ENCODE peak calls at places on chromosomes 16 and 17, in ten cellular contexts. E, X, P, H, R, M, S, L, F and Y are unnamed samples.

GRCh38 chr17:49514374-49514738 is 19.3 kb downstream of the NGFR start:
- DNase-seq in S (no peak), L (peak), E (no peak), X (no peak), R (no peak), M (peak), H (no peak), F (no peak), P (no peak), Y (no peak)

GRCh38 chr16:57513371-57514102 is 22.8 kb downstream of the CCDC102A start:
- DNase-seq in S (no peak), R (no peak), M (peak), P (no peak), F (peak), L (peak), X (no peak), H (peak), E (no peak), Y (no peak)

GRCh38 chr17:67223924-67224323 is 21.1 kb downstream of the HELZ start:
- DNase-seq in P (no peak), M (no peak), F (no peak), L (peak), E (no peak), R (no peak), S (no peak), X (no peak), H (peak), Y (no peak)

GRCh38 chr17:37608369-37609169 is 649 bp downstream of the SYNRG start:
- DNase-seq in M (peak), P (peak), S (peak), R (peak), L (peak), E (no peak), X (peak), F (no peak), H (peak), Y (no peak)

GRCh38 chr16:27111486-27111885 is 44.8 kb downstream of the C16orf82 start:
- DNase-seq in R (no peak), E (no peak), S (no peak), P (no peak), F (no peak), L (no peak), H (no peak), M (no peak), X (no peak), Y (no peak)

GRCh38 chr17:12665263-12666210 is at the start of gene MYOCD:
- DNase-seq in M (peak), X (no peak), E (no peak), S (no peak), L (peak), F (no peak), R (peak), H (no peak), P (peak), Y (no peak)

GRCh38 chr16:56675685-56676210 is 6.1 kb downstream of the MT1H start:
- DNase-seq in H (no peak), X (no peak), L (no peak), P (no peak), R (no peak), S (no peak), E (peak), M (no peak), F (no peak), Y (no peak)

GRCh38 chr16:82782715-82783251 is 156.0 kb downstream of the CDH13 start:
- DNase-seq in X (no peak), S (no peak), M (no peak), F (no peak), P (no peak), R (no peak), H (no peak), L (no peak), E (no peak), Y (no peak)

GRCh38 chr17:32259596-32259995 is 6.0 kb upstream of the RHBDL3 start:
- DNase-seq in X (no peak), P (no peak), R (peak), M (no peak), H (no peak), E (no peak), S (no peak), F (no peak), L (no peak), Y (no peak)

GRCh38 chr16:89365044-89365467 is 125.3 kb downstream of the ANKRD11 start:
- DNase-seq in L (peak), E (no peak), F (no peak), M (no peak), H (no peak), X (peak), S (no peak), R (peak), P (no peak), Y (no peak)

GRCh38 chr17:74393323-74393942 is 26.1 kb downstream of the GPR142 start:
- DNase-seq in L (no peak), S (no peak), R (no peak), H (no peak), X (no peak), E (no peak), F (no peak), P (no peak), M (no peak), Y (no peak)

GRCh38 chr16:72853575-72853974 is 194.4 kb downstream of the ZFHX3 start:
- DNase-seq in F (no peak), P (no peak), S (no peak), M (no peak), R (no peak), X (no peak), E (no peak), H (no peak), L (no peak), Y (no peak)

GRCh38 chr17:61411944-61412859 is 12.6 kb downstream of the TBX2 start:
- DNase-seq in M (peak), P (no peak), L (peak), F (no peak), H (peak), E (peak), R (peak), X (peak), S (no peak), Y (peak)

DNA sequence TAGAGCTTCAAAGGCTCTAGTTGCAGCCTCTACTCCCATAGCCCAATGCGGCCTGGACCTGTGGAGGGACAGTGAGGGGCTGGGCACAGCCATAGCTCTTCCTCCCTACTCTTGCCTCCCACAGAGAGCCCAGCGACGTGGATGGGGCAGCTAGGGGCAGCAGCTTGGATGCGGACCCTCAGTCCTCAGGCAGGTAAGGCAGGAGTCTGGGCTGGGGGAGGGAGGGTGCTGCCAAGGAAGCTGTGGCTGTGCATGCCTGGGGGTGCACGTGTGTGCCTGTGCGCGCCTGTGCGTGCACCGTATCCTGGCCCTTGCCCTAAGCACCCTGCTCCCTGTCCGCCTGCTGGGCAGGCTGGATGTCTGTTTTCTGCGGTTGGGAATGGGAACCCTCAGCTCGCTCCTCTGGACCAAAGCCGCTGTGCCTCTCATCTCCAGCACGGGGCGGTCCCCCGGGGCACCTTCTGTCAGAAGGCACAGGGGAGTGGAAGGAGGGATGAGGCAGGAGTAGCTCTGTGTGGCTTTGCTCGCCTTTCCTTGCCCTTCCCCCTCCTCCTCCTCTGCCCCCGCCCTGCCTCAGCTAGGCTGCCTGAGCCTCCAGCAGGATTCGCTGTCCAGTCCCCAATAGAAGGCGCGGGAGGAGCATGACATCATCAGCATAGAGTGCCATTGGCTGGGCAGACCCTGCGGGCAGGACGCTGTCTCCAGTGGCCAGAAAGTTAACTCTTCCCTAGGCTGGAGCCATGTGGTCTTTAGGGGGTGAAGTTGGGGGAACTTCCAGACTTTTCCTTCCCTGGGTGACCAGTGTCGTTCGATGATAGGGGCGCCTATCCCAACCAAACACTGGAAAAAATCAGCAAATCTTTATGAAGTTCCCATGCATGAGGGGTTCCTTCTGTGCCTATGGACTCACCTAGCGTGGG is 797 bp downstream of the PRCD start:
- DNase-seq in X (peak), P (peak), H (peak), L (peak), M (peak), F (peak), R (peak), E (no peak), S (peak), Y (peak)
- TF ChIP-seq CTCF in X (no peak), P (peak), H (no peak), L (peak), M (peak), F (no peak), R (peak), E (no peak), S (no peak), Y (no peak)

GRCh38 chr17:2368383-2368782 is 31.1 kb downstream of the SGSM2 start:
- DNase-seq in H (no peak), X (no peak), E (no peak), P (no peak), M (no peak), S (no peak), L (peak), F (no peak), R (no peak), Y (no peak)

GRCh38 chr17:2364132-2365116 is 27.1 kb downstream of the SGSM2 start:
- DNase-seq in X (no peak), H (no peak), L (no peak), F (no peak), S (no peak), E (no peak), R (no peak), P (no peak), M (no peak), Y (no peak)

GRCh38 chr17:2365132-2365531 is 27.8 kb downstream of the SGSM2 start:
- DNase-seq in F (no peak), E (no peak), R (no peak), L (no peak), H (no peak), X (no peak), S (no peak), P (no peak), M (no peak), Y (no peak)

GRCh38 chr17:2369039-2369438 is 31.7 kb downstream of the SGSM2 start:
- DNase-seq in M (no peak), E (no peak), S (no peak), H (no peak), F (no peak), P (no peak), L (no peak), X (no peak), R (no peak), Y (no peak)

DNA sequence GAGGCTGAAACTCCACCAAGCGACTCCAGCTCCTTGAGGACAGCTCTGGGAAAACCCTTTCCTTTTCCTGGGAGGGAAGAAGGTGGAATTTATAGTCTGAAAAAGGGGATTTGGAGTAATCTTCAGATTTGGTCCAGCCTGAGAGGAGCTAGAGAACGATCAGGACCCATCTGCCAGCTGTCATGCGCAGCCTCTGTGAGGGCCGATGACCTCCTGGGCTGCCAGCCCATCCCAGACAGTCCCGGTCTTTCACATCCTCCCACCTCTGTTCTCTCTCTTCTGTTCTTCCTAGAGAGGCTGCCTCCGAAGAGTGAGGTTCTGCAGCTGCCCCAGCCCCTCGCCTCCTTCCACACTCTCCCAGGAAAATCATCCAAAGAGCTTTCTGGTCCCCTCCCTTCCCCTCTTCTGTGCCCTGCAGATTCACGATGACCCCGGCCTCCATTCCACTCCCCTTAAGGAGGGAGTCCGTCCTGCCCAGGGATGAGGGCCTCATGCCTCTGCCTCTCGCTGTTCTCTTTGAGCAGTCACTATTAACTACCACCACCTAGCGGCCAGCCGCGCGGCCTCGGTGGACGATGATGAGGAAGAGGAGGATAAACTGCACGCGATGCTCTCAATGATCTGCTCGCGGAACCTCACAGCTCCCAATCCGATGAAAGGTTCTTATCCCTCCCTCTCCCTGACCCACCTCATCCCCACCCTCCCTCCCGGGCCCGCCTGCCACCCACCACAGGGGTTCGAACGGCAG is 29.6 kb downstream of the SGSM2 start:
- DNase-seq in F (no peak), L (no peak), X (no peak), S (no peak), E (no peak), M (no peak), H (no peak), R (no peak), P (no peak), Y (no peak)
- TF ChIP-seq CTCF in F (peak), L (no peak), X (no peak), S (peak), E (no peak), M (peak), H (no peak), R (peak), P (no peak), Y (no peak)

GRCh38 chr17:48037036-48037881 is at the start of gene COPZ2:
- DNase-seq in R (peak), P (peak), X (no peak), L (peak), M (peak), E (peak), F (no peak), S (no peak), H (peak), Y (no peak)
- TF ChIP-seq CTCF in R (peak), P (peak), X (no peak), L (peak), M (peak), E (peak), F (peak), S (peak), H (peak), Y (no peak)

DNA sequence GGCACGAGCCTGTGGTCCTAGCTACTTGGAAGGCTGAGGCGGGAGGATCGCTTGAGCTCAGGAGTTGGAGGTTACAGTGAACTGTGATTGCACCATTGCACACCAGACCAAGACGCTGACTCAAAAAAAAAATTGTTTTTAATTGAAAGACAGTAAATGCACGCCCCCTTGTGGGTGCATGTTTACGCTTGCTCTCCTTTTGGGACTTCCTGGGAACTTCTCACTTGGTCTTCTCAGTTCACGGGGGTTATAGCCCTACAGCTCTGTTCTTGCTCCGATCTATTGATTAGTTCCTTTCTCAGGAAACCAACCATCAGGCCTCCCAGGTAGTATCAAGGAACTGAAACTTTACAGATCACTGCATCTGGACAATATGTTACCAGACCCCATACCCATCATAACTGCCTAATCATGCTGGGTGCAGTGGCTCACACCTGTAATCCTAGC is 14.2 kb upstream of the RIPOR1 start:
- DNase-seq in L (peak), X (peak), S (peak), F (peak), H (peak), E (peak), M (peak), P (no peak), R (peak), Y (no peak)
- TF ChIP-seq CTCF in L (peak), X (peak), S (peak), F (peak), H (peak), E (peak), M (peak), P (peak), R (peak), Y (peak)